ENCODE peak calls at places on chromosomes 6 and 20, in nine cellular contexts. Y is caudate nucleus; W is Panc1; J is WTC11; O is posterior cingulate gyrus; H is stimulated activated naive CD4-positive, alpha-beta T cell; T is H4; Z is HCEC 1CT; P is NCI-H1105. G is an unnamed sample.

GRCh38 chr6:37988696-37989095 is 169.2 kb downstream of the ZFAND3 start:
- DNase-seq in J (no peak), H (no peak), P (no peak), Y (no peak), W (no peak), T (no peak), O (no peak), Z (no peak), G (no peak)

GRCh38 chr20:47352332-47353223 is 3.9 kb downstream of the ZMYND8 start:
- DNase-seq in H (no peak), O (peak), T (no peak), W (no peak), P (peak), Y (peak), Z (no peak), J (no peak), G (no peak)

GRCh38 chr6:108524528-108525218 is 36.0 kb upstream of the FOXO3 start:
- DNase-seq in O (no peak), H (no peak), J (no peak), P (no peak), Y (no peak), Z (no peak), W (no peak), T (no peak), G (no peak)

GRCh38 chr6:130037207-130037811 is 18.9 kb downstream of the L3MBTL3 start:
- DNase-seq in J (no peak), T (no peak), P (no peak), Y (no peak), Z (no peak), W (no peak), H (no peak), O (no peak), G (no peak)

GRCh38 chr20:50056408-50056926 is 56.5 kb downstream of the UBE2V1 start:
- DNase-seq in H (no peak), J (no peak), T (no peak), O (no peak), Z (no peak), P (no peak), W (no peak), Y (no peak), G (no peak)

GRCh38 chr20:24675651-24676352 is 206.4 kb downstream of the SYNDIG1 start:
- DNase-seq in P (no peak), J (no peak), H (no peak), Y (no peak), O (no peak), T (no peak), Z (no peak), W (no peak), G (no peak)

GRCh38 chr6:47221565-47221964 is 88.1 kb downstream of the TNFRSF21 start:
- DNase-seq in O (no peak), J (peak), W (no peak), T (no peak), Y (no peak), Z (no peak), H (no peak), P (no peak), G (no peak)

GRCh38 chr20:43748274-43748673 is 21.5 kb upstream of the GTSF1L start:
- DNase-seq in T (no peak), P (no peak), Y (no peak), W (no peak), Z (peak), H (no peak), J (no peak), O (no peak), G (no peak)

GRCh38 chr6:150238294-150238693 is 95.5 kb downstream of the PPP1R14C start:
- DNase-seq in O (no peak), T (no peak), W (no peak), H (no peak), Z (no peak), J (no peak), P (no peak), Y (no peak), G (no peak)

GRCh38 chr20:9999660-10000059 is 35.1 kb upstream of the ANKEF1 start:
- DNase-seq in O (no peak), P (no peak), T (no peak), J (no peak), H (no peak), W (no peak), Z (no peak), Y (no peak), G (no peak)

GRCh38 chr6:26421259-26422144 is 18.8 kb upstream of the BTN3A3 start:
- DNase-seq in H (peak), O (peak), P (peak), Y (peak), J (peak), Z (peak), T (peak), W (peak), G (peak)

GRCh38 chr20:62143976-62144825 is 632 bp downstream of the SS18L1 start:
- DNase-seq in P (peak), W (no peak), H (peak), O (peak), T (peak), Z (peak), Y (peak), J (peak), G (no peak)

GRCh38 chr20:50015993-50016770 is 33.4 kb downstream of the SNAI1 start:
- DNase-seq in J (no peak), H (no peak), P (no peak), O (no peak), Z (no peak), T (no peak), Y (no peak), W (no peak), G (no peak)

GRCh38 chr20:61361501-61361900 is 109.4 kb downstream of the CDH4 start:
- DNase-seq in O (no peak), P (no peak), H (no peak), T (no peak), Y (no peak), Z (no peak), W (no peak), J (no peak), G (no peak)

GRCh38 chr20:24766826-24767622 is 182.0 kb upstream of the CST7 start:
- DNase-seq in H (no peak), O (peak), Z (no peak), T (no peak), J (no peak), Y (no peak), P (no peak), W (no peak), G (no peak)

GRCh38 chr6:116371384-116372209 is 850 bp downstream of the DSE start:
- DNase-seq in T (peak), Z (peak), Y (peak), H (no peak), W (no peak), O (peak), J (peak), P (no peak), G (no peak)

GRCh38 chr20:44979090-44979621 is 12.8 kb downstream of the STK4 start:
- DNase-seq in O (no peak), T (peak), P (no peak), Y (no peak), J (no peak), H (peak), Z (peak), W (no peak), G (no peak)

GRCh38 chr20:10236540-10237533 is 18.2 kb downstream of the SNAP25 start:
- DNase-seq in O (no peak), P (no peak), H (no peak), Y (no peak), J (no peak), T (no peak), Z (no peak), W (no peak), G (no peak)

GRCh38 chr6:150666071-150666470 is 66.4 kb downstream of the PLEKHG1 start:
- DNase-seq in Z (no peak), H (no peak), J (no peak), Y (no peak), W (no peak), O (no peak), T (peak), P (no peak), G (no peak)

GRCh38 chr6:73134588-73134987 is 90.7 kb downstream of the KHDC1L start:
- DNase-seq in Z (no peak), H (no peak), T (peak), W (no peak), O (peak), J (peak), P (no peak), Y (no peak), G (no peak)

GRCh38 chr6:105519954-105520353 is 117.1 kb upstream of the PREP start:
- DNase-seq in Z (no peak), J (no peak), H (no peak), W (no peak), P (no peak), O (no peak), Y (no peak), T (no peak), G (no peak)

GRCh38 chr20:11941593-11942261 is 24.0 kb downstream of the BTBD3 start:
- DNase-seq in O (no peak), H (no peak), Z (no peak), J (no peak), Y (no peak), T (no peak), P (no peak), W (no peak), G (no peak)

GRCh38 chr20:23445596-23446217 is 6.2 kb downstream of the CSTL1 start:
- DNase-seq in J (no peak), T (peak), Z (peak), Y (no peak), P (no peak), W (no peak), O (no peak), H (no peak), G (no peak)

GRCh38 chr6:30490031-30490876 is 945 bp downstream of the HLA-E start:
- DNase-seq in P (peak), W (no peak), J (peak), O (no peak), T (no peak), H (peak), Y (no peak), Z (peak), G (no peak)

GRCh38 chr20:4726710-4727391 is 5.1 kb downstream of the PRND start:
- DNase-seq in J (no peak), P (no peak), W (no peak), T (peak), H (no peak), Y (no peak), Z (peak), O (no peak), G (no peak)

GRCh38 chr20:58366016-58366415 is 23.0 kb upstream of the VAPB start:
- DNase-seq in T (no peak), W (no peak), P (no peak), Z (no peak), Y (no peak), H (no peak), O (no peak), J (peak), G (no peak)

GRCh38 chr20:5039255-5039657 is 37.9 kb upstream of the SLC23A2 start:
- DNase-seq in T (no peak), J (no peak), P (no peak), O (no peak), Y (no peak), W (no peak), Z (no peak), H (no peak), G (no peak)